ENCODE peak calls at places on chromosomes 1 and 21, in four cellular contexts. Q, F, K and Y are unnamed samples.

GRCh38 chr1:119713039-119713537 is 1.4 kb downstream of the PHGDH start:
- DNase-seq in K (peak; percentile 60), Q (peak; percentile 55), F (no peak), Y (no peak)

GRCh38 chr1:1082239-1083180 is 8.4 kb upstream of the RNF223 start:
- DNase-seq in K (no peak), F (no peak), Q (no peak), Y (no peak)

GRCh38 chr1:146032613-146033219 is 11.2 kb upstream of the HJV start:
- DNase-seq in K (no peak), Q (no peak), F (no peak), Y (no peak)

GRCh38 chr21:38880578-38880966 is 74.8 kb downstream of the ETS2 start:
- DNase-seq in F (no peak), Q (no peak), K (no peak), Y (no peak)

GRCh38 chr1:9235123-9235513 is 544 bp downstream of the H6PD start:
- DNase-seq in F (no peak), Q (no peak), K (no peak), Y (no peak)

GRCh38 chr21:17466166-17466565 is 46.7 kb upstream of the CXADR start:
- DNase-seq in F (no peak), Q (no peak), K (no peak), Y (no peak)

GRCh38 chr21:31557956-31558838 is 101.3 kb upstream of the SOD1 start:
- DNase-seq in K (no peak), F (peak; percentile 6), Q (peak; percentile 59), Y (peak; percentile 49)

GRCh38 chr1:109790735-109791494 is 27.2 kb upstream of the EPS8L3 start:
- DNase-seq in Q (peak; percentile 89), K (no peak), F (peak; percentile 62), Y (peak; percentile 75)

GRCh38 chr1:978069-978834 is 3.6 kb downstream of the PERM1 start:
- DNase-seq in F (no peak), K (no peak), Q (no peak), Y (no peak)

GRCh38 chr1:203702130-203702577 is 62.8 kb upstream of the LAX1 start:
- DNase-seq in Q (peak; percentile 75), K (no peak), F (peak; percentile 34), Y (peak; percentile 48)

GRCh38 chr21:25664462-25665070 is 25.5 kb downstream of the JAM2 start:
- DNase-seq in Q (no peak), K (no peak), F (no peak), Y (no peak)

GRCh38 chr1:247180581-247180980 is 8.8 kb upstream of the ZNF124 start:
- DNase-seq in F (no peak), K (no peak), Q (no peak), Y (no peak)
- H3K9me3 ChIP-seq in F (peaks cover 12% of the 10 kb centered on the region), K (peaks cover 1% of the 10 kb centered on the region), Q (no peaks in the 10 kb centered on the region), Y (peaks cover 48% of the 10 kb centered on the region)

DNA sequence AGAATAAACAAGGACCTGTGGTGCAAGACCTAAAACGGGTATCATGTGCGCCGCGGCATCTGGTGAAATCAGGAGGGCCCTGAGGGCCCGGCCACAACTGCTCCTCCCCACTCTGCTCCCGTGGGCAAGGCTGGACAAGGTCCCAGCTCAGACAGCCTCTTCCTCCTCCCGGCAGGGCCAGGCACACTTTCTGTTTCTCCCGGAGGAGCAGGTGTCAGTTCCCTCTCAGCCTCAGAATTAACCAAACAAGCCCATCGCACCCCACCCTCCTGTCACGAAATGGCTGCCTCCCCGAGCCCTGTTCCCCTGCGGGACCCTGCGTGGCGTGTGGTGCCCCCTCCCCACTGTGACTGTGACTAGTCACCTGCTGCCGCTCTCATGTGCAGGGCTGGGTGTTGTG is 15.2 kb downstream of the PTTG1IP start:
- DNase-seq in Q (no peak), F (no peak), K (no peak), Y (no peak)
- H3K27ac ChIP-seq in Q (no peak overlapping the region), F (no peak overlapping the region), K (peak overlapping the region; percentile 28), Y (no peak overlapping the region)

DNA sequence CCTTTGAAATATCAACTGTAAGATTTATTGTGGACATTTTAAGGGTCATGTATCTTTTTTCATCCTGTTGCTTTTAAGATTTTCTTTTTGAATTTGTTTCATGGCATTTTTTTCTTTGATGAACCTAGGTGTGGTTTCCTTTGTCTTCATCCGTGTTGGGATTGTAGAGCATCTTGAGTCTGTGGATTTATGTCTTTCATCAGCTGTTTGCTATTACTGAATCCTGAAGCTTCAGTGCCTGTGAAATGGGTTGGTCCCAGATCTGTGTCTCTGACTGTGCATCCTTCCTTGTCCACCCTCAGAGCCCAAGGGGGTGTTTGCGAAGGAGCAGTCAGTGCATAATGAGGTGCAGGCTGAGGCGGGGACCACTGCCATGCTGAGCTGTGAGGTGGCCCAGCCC is 37.3 kb downstream of the OBSCN start:
- DNase-seq in Q (no peak), K (no peak), F (no peak), Y (no peak)
- H3K9me3 ChIP-seq in Q (peaks cover 67% of the 10 kb centered on the region), K (peaks cover 37% of the 10 kb centered on the region), F (peaks cover 7% of the 10 kb centered on the region), Y (peaks cover 33% of the 10 kb centered on the region)

GRCh38 chr1:209383422-209383821 is 200.1 kb upstream of the CAMK1G start:
- DNase-seq in K (no peak), F (no peak), Q (no peak), Y (no peak)

GRCh38 chr1:209376774-209377173 is 206.7 kb upstream of the CAMK1G start:
- DNase-seq in Q (no peak), K (no peak), F (no peak), Y (no peak)

GRCh38 chr1:209377995-209378394 is 205.5 kb upstream of the CAMK1G start:
- DNase-seq in F (no peak), Q (no peak), K (no peak), Y (no peak)

GRCh38 chr1:209382701-209383100 is 200.8 kb upstream of the CAMK1G start:
- DNase-seq in Q (no peak), K (no peak), F (no peak), Y (no peak)

DNA sequence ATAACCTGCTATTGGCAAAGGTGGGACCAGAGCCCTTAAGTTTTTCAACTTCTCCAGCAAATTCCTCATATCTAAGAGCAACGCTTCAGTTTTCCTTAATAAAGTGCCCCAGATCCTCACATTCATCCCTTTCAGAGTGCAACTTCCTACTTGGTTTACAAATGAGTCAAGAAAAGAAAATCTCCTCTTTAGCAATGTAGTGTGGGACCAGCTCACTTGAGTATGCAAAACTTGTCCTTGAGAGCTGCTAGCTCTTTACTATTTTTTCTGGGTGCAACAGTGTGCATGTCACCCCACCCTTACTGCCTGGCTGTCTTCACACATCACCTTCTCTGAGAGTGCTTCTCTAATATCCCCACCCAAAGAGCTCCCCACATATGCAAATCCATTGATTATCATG is 203.1 kb upstream of the CAMK1G start:
- DNase-seq in Q (no peak), K (no peak), F (no peak), Y (no peak)
- H3K27ac ChIP-seq in Q (no peak overlapping the region), K (no peak overlapping the region), F (no peak overlapping the region), Y (no peak overlapping the region)

GRCh38 chr1:2934642-2935081 is 86.6 kb upstream of the ACTRT2 start:
- DNase-seq in F (no peak), K (no peak), Q (no peak), Y (no peak)

GRCh38 chr1:2935184-2935583 is 86.1 kb upstream of the ACTRT2 start:
- DNase-seq in K (no peak), Q (no peak), F (no peak), Y (no peak)

GRCh38 chr1:2937805-2938204 is 83.5 kb upstream of the ACTRT2 start:
- DNase-seq in K (no peak), F (no peak), Q (no peak), Y (no peak)

GRCh38 chr1:2935766-2936390 is 85.4 kb upstream of the ACTRT2 start:
- DNase-seq in K (no peak), Q (no peak), F (no peak), Y (no peak)

DNA sequence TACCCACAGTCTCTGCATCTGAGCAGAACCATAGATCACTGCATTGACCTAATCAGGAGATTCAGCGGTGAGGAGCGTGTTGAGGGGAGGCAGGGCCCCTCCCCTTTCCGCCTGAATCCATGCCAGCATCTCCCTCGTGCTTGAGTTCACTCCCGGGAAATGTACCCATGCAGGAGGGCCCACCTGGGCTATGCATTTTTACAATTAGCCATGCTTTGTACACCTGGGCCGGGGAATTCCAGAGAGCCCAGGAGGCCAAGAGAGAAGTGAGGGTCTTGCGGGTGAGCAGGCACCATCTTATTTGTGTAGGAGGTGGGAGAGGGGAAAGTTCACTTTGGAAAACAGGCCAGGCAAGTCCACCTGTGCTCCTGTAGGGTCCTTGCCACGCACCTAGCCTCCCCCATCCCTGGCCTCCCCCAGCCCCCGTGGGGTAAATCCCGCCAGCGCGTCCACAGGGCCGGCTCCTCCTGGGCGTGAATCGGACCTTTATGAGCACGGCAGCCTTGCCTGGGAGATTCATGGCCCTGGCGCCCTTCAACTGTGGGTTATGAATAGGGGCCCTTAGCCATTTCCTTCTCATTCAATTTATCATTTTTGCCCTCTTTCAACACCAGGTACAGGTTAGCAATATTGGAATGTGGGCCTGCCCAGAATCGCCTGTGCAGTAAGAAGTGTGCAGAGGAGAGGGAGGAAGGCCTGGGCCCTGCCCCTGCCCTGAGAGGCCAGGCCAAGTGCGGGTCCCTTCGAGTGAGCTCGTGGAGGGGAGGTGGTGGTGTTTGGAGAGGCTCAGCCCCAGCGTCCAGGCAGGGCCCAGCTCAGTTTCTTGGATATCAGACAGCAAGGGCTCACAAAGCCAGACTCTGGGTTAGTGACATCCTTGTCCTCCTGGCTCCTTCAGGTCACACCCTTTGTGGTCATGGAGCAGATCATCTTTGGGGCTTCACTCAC is 84.4 kb upstream of the ACTRT2 start:
- DNase-seq in Q (no peak), F (no peak), K (no peak), Y (no peak)
- H3K9me3 ChIP-seq in Q (peaks cover 9% of the 10 kb centered on the region), F (peaks cover 4% of the 10 kb centered on the region), K (peaks cover 15% of the 10 kb centered on the region), Y (no peaks in the 10 kb centered on the region)